ENCODE peak calls at places on chromosomes 3 and 15, in four cellular contexts. O is AG04450; Z is anterior cingulate cortex; I is effector memory CD4-positive, alpha-beta T cell. Q is an unnamed sample.

GRCh38 chr3:97510795-97511194 is 253.8 kb upstream of the ARL6 start:
- DNase-seq in O (no peak), Z (no peak), I (no peak), Q (no peak)

GRCh38 chr15:61819386-61819785 is 240.9 kb downstream of the VPS13C start:
- DNase-seq in O (no peak), Z (no peak), I (no peak), Q (no peak)

GRCh38 chr3:37400945-37401344 is 226.6 kb upstream of the LRRFIP2 start:
- DNase-seq in O (no peak), Z (no peak), I (no peak), Q (no peak)

GRCh38 chr3:177150970-177151627 is 46.2 kb downstream of the TBL1XR1 start:
- DNase-seq in O (peak), Z (no peak), I (no peak), Q (no peak)

GRCh38 chr3:114408763-114409162 is 114.9 kb downstream of the TIGIT start:
- DNase-seq in O (no peak), Z (no peak), I (no peak), Q (no peak)

GRCh38 chr15:66169625-66170024 is 83.9 kb downstream of the MEGF11 start:
- DNase-seq in O (no peak), Z (no peak), I (no peak), Q (no peak)

GRCh38 chr15:28886431-28887343 is 913 bp downstream of the APBA2 start:
- DNase-seq in O (no peak), Z (no peak), I (no peak), Q (no peak)

GRCh38 chr15:37289109-37289765 is 188.9 kb upstream of the MEIS2 start:
- DNase-seq in O (no peak), Z (no peak), I (no peak), Q (no peak)

GRCh38 chr3:183826448-183826847 is 1.1 kb upstream of the MAP6D1 start:
- DNase-seq in O (no peak), Z (no peak), I (no peak), Q (no peak)

GRCh38 chr3:122273498-122273897 is 51.5 kb upstream of the CSTA start:
- DNase-seq in O (no peak), Z (no peak), I (no peak), Q (no peak)

GRCh38 chr3:129686941-129687340 is 80.5 kb upstream of the PLXND1 start:
- DNase-seq in O (no peak), Z (no peak), I (no peak), Q (no peak)

GRCh38 chr15:78171864-78172472 is 22.8 kb downstream of the IDH3A start:
- DNase-seq in O (no peak), Z (no peak), I (no peak), Q (no peak)

GRCh38 chr3:63857311-63857710 is 6.3 kb downstream of the THOC7 start:
- DNase-seq in O (no peak), Z (no peak), I (no peak), Q (no peak)

GRCh38 chr3:42750834-42751233 is 22.2 kb downstream of the CCDC13 start:
- DNase-seq in O (no peak), Z (no peak), I (no peak), Q (no peak)

GRCh38 chr3:62261121-62261520 is 112.2 kb downstream of the FEZF2 start:
- DNase-seq in O (no peak), Z (no peak), I (no peak), Q (no peak)

GRCh38 chr3:113812854-113813253 is 25.7 kb upstream of the GRAMD1C start:
- DNase-seq in O (no peak), Z (no peak), I (no peak), Q (no peak)

GRCh38 chr3:49054344-49054862 is 25.2 kb upstream of the IMPDH2 start:
- DNase-seq in O (no peak), Z (no peak), I (no peak), Q (no peak)

GRCh38 chr3:182837855-182838454 is 44.7 kb downstream of the ATP11B start:
- DNase-seq in O (no peak), Z (no peak), I (no peak), Q (no peak)

GRCh38 chr3:69084326-69084667 is 440 bp upstream of the ARL6IP5 start:
- DNase-seq in O (no peak), Z (no peak), I (no peak), Q (no peak)

GRCh38 chr3:44870375-44871061 is 3.9 kb upstream of the TGM4 start:
- DNase-seq in O (no peak), Z (no peak), I (no peak), Q (no peak)

GRCh38 chr15:60485365-60485764 is 6.4 kb upstream of the ICE2 start:
- DNase-seq in O (no peak), Z (no peak), I (no peak), Q (no peak)

GRCh38 chr3:131239250-131239649 is 142.3 kb upstream of the NUDT16 start:
- DNase-seq in O (no peak), Z (no peak), I (no peak), Q (no peak)

GRCh38 chr3:184765730-184766074 is 46.3 kb upstream of the VPS8 start:
- DNase-seq in O (no peak), Z (no peak), I (no peak), Q (no peak)

GRCh38 chr15:31586841-31587240 is 260.2 kb downstream of the KLF13 start:
- DNase-seq in O (no peak), Z (no peak), I (no peak), Q (no peak)

GRCh38 chr15:88745696-88746095 is 57.5 kb upstream of the ACAN start:
- DNase-seq in O (peak), Z (no peak), I (no peak), Q (no peak)

GRCh38 chr15:74337146-74337545 is 30.3 kb downstream of the CYP11A1 start:
- DNase-seq in O (no peak), Z (no peak), I (no peak), Q (no peak)

GRCh38 chr15:45314960-45315359 is 62.9 kb downstream of the SLC28A2 start:
- DNase-seq in O (no peak), Z (no peak), I (no peak), Q (no peak)

GRCh38 chr15:43998607-43999006 is 171.8 kb downstream of the WDR76 start:
- DNase-seq in O (peak), Z (no peak), I (no peak), Q (no peak)

GRCh38 chr15:68609618-68610017 is 30.8 kb downstream of the CORO2B start:
- DNase-seq in O (no peak), Z (no peak), I (no peak), Q (no peak)

GRCh38 chr3:132180337-132180791 is 136.8 kb upstream of the ACP3 start:
- DNase-seq in O (peak), Z (no peak), I (no peak), Q (no peak)

GRCh38 chr3:13261104-13261800 is 158.9 kb downstream of the NUP210 start:
- DNase-seq in O (no peak), Z (no peak), I (no peak), Q (no peak)

GRCh38 chr3:152589644-152590043 is 245.3 kb upstream of the P2RY1 start:
- DNase-seq in O (no peak), Z (no peak), I (no peak), Q (no peak)

GRCh38 chr15:39429898-39430357 is 151.0 kb upstream of the THBS1 start:
- DNase-seq in O (peak), Z (no peak), I (no peak), Q (no peak)